ENCODE peak calls at places on chromosomes 3 and 15, in eight cellular contexts. X, T, Q, Y, R, G, N and W are unnamed samples.

GRCh38 chr3:139127101-139127500 is 82.4 kb upstream of the PRR23C start:
- DNase-seq in X (no peak), T (peak), Q (no peak), Y (no peak), R (peak), G (no peak), N (no peak), W (no peak)

GRCh38 chr3:8712045-8712870 is 21.3 kb upstream of the CAV3 start:
- DNase-seq in X (no peak), T (peak), Q (no peak), Y (no peak), R (peak), G (no peak), N (no peak), W (no peak)

GRCh38 chr15:89119489-89120478 is 31.5 kb downstream of the ABHD2 start:
- DNase-seq in X (no peak), T (peak), Q (no peak), Y (no peak), R (peak), G (no peak), N (no peak), W (no peak)

GRCh38 chr15:25947336-25948080 is 84.4 kb upstream of the ATP10A start:
- DNase-seq in X (no peak), T (peak), Q (no peak), Y (no peak), R (peak), G (no peak), N (no peak), W (no peak)

GRCh38 chr3:16290007-16290826 is 25.2 kb downstream of the OXNAD1 start:
- DNase-seq in X (peak), T (peak), Q (no peak), Y (peak), R (peak), G (no peak), N (peak), W (no peak)

GRCh38 chr15:61091229-61091628 is 137.9 kb downstream of the RORA start:
- DNase-seq in X (no peak), T (no peak), Q (no peak), Y (no peak), R (no peak), G (no peak), N (no peak), W (no peak)

GRCh38 chr15:49101536-49101935 is 53.9 kb downstream of the COPS2 start:
- DNase-seq in X (no peak), T (peak), Q (no peak), Y (no peak), R (peak), G (no peak), N (no peak), W (no peak)

GRCh38 chr3:24829632-24830229 is 335.1 kb upstream of the THRB start:
- DNase-seq in X (no peak), T (peak), Q (no peak), Y (no peak), R (no peak), G (no peak), N (no peak), W (no peak)

GRCh38 chr15:51759557-51760070 is 8.2 kb downstream of the TMOD2 start:
- DNase-seq in X (no peak), T (peak), Q (no peak), Y (no peak), R (peak), G (no peak), N (no peak), W (no peak)

GRCh38 chr3:47473391-47473790 is 2.4 kb downstream of the SCAP start:
- DNase-seq in X (no peak), T (no peak), Q (no peak), Y (no peak), R (no peak), G (no peak), N (no peak), W (no peak)

GRCh38 chr3:118987466-118987865 is 47.2 kb downstream of the IGSF11 start:
- DNase-seq in X (no peak), T (peak), Q (peak), Y (no peak), R (peak), G (no peak), N (no peak), W (peak)

GRCh38 chr3:110550511-110550910 is 521.1 kb upstream of the NECTIN3 start:
- DNase-seq in X (no peak), T (no peak), Q (no peak), Y (no peak), R (no peak), G (no peak), N (no peak), W (no peak)

GRCh38 chr15:28888302-28888894 is 2.6 kb downstream of the APBA2 start:
- DNase-seq in X (no peak), T (no peak), Q (no peak), Y (no peak), R (no peak), G (no peak), N (no peak), W (no peak)
- H3K27ac ChIP-seq in X (no peak), T (no peak), Q (no peak), Y (no peak), R (no peak), G (no peak), N (peak), W (no peak)

DNA sequence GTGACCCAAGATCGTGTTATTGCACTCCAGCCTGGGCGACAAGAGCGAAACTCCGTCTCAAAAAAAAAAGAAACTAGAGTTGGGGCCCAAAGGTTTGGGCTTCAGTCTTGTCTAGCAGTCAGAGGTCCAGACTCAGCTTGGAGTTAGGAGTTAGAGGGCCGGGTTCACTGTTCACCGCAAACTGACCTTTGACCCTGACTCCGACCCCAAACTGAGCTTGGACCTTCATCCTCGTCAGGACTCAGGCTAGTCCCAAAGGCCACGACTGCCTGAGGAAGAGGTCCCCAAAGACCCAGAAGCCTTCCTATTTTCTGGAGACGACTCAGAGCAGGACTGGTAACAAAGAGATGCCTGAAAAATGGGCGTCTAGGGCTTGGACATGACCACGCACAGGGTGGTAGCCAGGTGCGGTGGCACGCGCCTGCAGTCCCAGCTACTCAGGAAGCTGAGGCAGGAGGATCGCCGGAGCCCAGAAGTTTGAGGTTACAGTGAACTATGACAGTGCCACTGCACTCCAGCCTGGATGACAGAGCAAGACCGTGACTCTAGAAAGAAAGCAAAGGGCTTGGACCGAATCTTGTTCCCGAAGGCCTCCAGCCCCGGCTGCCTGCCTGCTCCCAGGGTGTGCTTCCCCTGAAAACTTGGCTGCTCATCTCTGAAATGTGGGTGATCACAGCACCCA is 22.8 kb upstream of the RPL29 start:
- DNase-seq in X (no peak), T (no peak), Q (no peak), Y (no peak), R (no peak), G (no peak), N (no peak), W (no peak)
- H3K27ac ChIP-seq in X (no peak), T (no peak), Q (peak), Y (no peak), R (no peak), G (peak), N (no peak), W (no peak)

GRCh38 chr3:152127058-152127457 is 141.7 kb upstream of the MBNL1 start:
- DNase-seq in X (peak), T (no peak), Q (no peak), Y (no peak), R (no peak), G (no peak), N (no peak), W (no peak)
- H3K27ac ChIP-seq in X (no peak), T (no peak), Q (no peak), Y (no peak), R (no peak), G (no peak), N (no peak), W (no peak)

GRCh38 chr15:47796339-47796738 is 79.0 kb downstream of the SEMA6D start:
- DNase-seq in X (no peak), T (no peak), Q (no peak), Y (no peak), R (no peak), G (no peak), N (no peak), W (no peak)
- H3K27ac ChIP-seq in X (no peak), T (no peak), Q (no peak), Y (no peak), R (no peak), G (no peak), N (no peak), W (no peak)

GRCh38 chr3:188229726-188230125 is 75.8 kb downstream of the LPP start:
- DNase-seq in X (no peak), T (no peak), Q (no peak), Y (no peak), R (no peak), G (peak), N (no peak), W (no peak)

GRCh38 chr3:188227442-188227841 is 73.5 kb downstream of the LPP start:
- DNase-seq in X (no peak), T (no peak), Q (no peak), Y (no peak), R (no peak), G (peak), N (no peak), W (no peak)

GRCh38 chr3:188230962-188231361 is 77.0 kb downstream of the LPP start:
- DNase-seq in X (no peak), T (peak), Q (no peak), Y (no peak), R (peak), G (peak), N (no peak), W (no peak)

GRCh38 chr3:188231454-188231853 is 77.5 kb downstream of the LPP start:
- DNase-seq in X (no peak), T (no peak), Q (no peak), Y (no peak), R (no peak), G (peak), N (no peak), W (no peak)

GRCh38 chr3:188229177-188229576 is 75.2 kb downstream of the LPP start:
- DNase-seq in X (no peak), T (no peak), Q (no peak), Y (no peak), R (no peak), G (peak), N (no peak), W (no peak)
- H3K27ac ChIP-seq in X (no peak), T (no peak), Q (no peak), Y (no peak), R (no peak), G (peak), N (no peak), W (no peak)

GRCh38 chr15:67761343-67761742 is 64.0 kb upstream of the SKOR1 start:
- DNase-seq in X (no peak), T (no peak), Q (no peak), Y (no peak), R (no peak), G (peak), N (no peak), W (no peak)

GRCh38 chr15:67766963-67767362 is 58.3 kb upstream of the SKOR1 start:
- DNase-seq in X (no peak), T (no peak), Q (no peak), Y (no peak), R (no peak), G (no peak), N (no peak), W (no peak)

GRCh38 chr15:67758610-67759300 is 66.6 kb upstream of the SKOR1 start:
- DNase-seq in X (peak), T (no peak), Q (no peak), Y (peak), R (no peak), G (no peak), N (no peak), W (no peak)

GRCh38 chr15:67765706-67766105 is 59.6 kb upstream of the SKOR1 start:
- DNase-seq in X (no peak), T (no peak), Q (no peak), Y (no peak), R (no peak), G (no peak), N (no peak), W (no peak)

DNA sequence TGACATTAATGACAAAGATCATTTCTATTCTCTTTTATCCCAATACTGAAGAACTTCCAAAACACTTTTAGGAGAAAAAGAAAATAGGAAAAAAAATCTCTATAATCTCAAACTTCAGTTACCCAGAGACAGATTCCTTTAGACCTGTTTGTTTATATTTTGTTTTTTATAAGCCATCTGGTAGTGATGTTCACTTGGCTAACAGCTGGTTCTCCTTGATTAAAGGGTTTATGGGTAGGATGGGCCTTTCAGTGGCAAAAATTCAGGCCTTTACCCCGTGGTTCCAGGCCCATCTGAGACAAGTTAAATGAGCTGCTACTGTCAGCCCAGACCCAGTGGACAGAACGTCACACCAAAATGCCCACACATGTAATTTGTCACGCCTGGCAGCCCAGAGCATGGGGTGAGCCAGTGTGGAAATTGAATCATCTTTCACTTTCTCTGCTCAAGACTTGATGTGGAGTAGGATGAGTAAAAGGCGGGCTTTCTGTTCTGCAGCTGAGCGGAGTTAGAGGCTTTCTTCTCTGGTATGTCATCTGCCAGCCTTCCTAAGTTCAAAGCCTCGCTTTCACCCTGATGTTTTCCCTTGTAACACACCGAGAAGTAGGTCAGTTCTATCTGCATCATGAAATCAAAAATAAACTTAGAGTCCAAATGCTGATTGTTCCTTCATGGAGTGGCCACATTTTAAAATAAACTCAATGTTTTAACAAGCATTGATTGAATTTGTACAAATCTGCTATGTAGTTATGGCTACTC is 62.5 kb upstream of the SKOR1 start:
- DNase-seq in X (no peak), T (peak), Q (no peak), Y (no peak), R (peak), G (peak), N (no peak), W (no peak)
- H3K27ac ChIP-seq in X (no peak), T (peak), Q (no peak), Y (no peak), R (no peak), G (no peak), N (no peak), W (no peak)

DNA sequence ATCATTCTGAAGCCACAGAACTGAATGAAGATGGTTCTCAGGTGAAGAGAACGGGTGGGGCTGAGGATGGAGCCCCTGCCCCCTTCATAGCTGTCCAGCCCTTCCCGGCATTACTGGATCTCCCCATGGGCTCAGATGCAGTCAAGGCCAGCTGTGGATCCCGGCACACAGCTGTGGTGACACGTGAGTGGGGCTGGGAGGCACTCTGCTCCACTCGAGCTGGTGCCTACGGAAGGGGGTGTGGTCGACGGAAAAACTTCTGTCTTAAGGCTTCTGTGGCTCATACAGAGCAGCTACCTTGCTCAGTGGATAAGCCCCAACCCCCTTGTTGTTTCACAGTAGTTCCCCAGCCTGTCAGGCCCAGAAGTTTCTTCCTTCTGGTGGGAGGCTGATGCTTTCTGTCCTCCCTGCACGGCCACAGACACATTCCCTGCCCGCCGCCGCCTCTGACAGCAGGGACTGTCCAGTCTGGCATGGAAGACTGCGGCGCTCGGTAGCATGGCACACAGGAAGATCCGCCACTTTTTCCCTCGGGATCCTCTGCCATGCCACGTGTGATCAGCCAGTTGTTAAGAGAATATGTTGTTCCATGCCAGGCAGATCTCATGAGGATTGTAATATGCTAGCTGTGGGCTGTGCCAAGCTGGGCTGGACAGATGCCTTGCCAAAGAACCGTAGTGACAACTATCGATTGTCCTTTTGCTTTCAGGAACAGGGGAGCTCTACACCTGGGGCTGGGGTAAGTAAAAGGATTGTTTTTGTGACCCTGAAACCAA is 5.8 kb downstream of the RCCD1 start:
- DNase-seq in X (no peak), T (peak), Q (no peak), Y (no peak), R (no peak), G (no peak), N (no peak), W (no peak)
- H3K27ac ChIP-seq in X (no peak), T (no peak), Q (no peak), Y (no peak), R (no peak), G (peak), N (no peak), W (no peak)

DNA sequence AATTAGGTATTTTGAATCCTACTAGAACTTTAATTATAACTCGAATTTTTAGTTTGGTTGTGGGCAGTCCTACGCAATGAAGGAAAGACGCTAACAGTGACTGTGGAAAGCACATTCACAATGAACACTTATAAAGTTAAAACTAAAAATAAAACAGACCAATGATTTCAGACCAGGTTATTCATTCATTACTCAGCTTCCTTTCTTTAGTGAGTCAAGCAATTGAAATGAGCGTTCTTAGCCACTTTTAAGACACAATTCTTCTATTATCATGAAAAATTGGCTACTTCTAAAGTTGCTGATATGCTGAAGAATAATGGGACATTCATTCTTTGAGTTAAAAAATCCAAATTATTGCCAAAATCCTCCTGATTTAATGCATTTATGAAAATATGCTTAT is 66.0 kb upstream of the CMSS1 start:
- DNase-seq in X (no peak), T (peak), Q (no peak), Y (no peak), R (peak), G (no peak), N (no peak), W (no peak)
- H3K27ac ChIP-seq in X (no peak), T (peak), Q (peak), Y (no peak), R (peak), G (no peak), N (no peak), W (no peak)

DNA sequence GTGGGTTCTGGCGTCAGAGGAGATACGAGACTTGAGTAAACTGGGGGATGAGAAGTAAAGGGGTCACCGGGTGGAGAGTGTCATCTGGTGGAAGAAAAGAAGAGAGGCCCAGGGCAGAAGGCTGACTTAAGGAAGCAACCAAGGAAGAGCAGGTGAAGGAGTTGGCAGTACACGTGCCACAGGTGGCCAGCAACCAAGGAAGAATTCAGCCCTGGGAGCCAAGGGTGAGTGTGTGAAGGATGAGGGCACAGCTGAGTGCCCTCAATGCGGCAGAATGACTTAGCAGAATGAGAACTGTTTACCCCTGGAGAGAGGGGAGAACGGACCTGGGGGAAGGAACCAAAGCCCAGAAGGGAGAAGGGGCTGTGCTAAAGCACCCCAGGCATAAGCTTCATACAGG is 71.3 kb downstream of the WHAMM start:
- DNase-seq in X (no peak), T (no peak), Q (no peak), Y (no peak), R (no peak), G (no peak), N (no peak), W (no peak)
- H3K27ac ChIP-seq in X (no peak), T (no peak), Q (no peak), Y (no peak), R (no peak), G (no peak), N (no peak), W (no peak)

GRCh38 chr15:45646220-45646619 is 11.4 kb downstream of the SQOR start:
- DNase-seq in X (no peak), T (peak), Q (no peak), Y (no peak), R (peak), G (no peak), N (no peak), W (no peak)
- H3K27ac ChIP-seq in X (no peak), T (peak), Q (no peak), Y (no peak), R (peak), G (no peak), N (no peak), W (no peak)